ENCODE peak calls at places on chromosomes 11 and 22, in four cellular contexts. I is BJ, T is fibroblast of the aortic adventitia, E is A549. L is an unnamed sample.

GRCh38 chr22:33018232-33018864 is 39.8 kb downstream of the SYN3 start:
- DNase-seq in I (no peak), T (peak), E (peak), L (peak)

GRCh38 chr11:126594921-126595367 is 239.5 kb downstream of the ST3GAL4 start:
- DNase-seq in E (no peak), T (no peak), I (no peak), L (no peak)

GRCh38 chr11:120125005-120125404 is 12.9 kb downstream of the TRIM29 start:
- DNase-seq in E (peak), I (peak), T (no peak), L (no peak)

GRCh38 chr22:49192180-49192856 is 635.4 kb downstream of the BRD1 start:
- DNase-seq in I (no peak), E (no peak), T (no peak), L (no peak)

GRCh38 chr22:37242395-37242918 is 1.6 kb downstream of the RAC2 start:
- DNase-seq in I (no peak), E (no peak), T (no peak), L (peak)

GRCh38 chr22:36569999-36570398 is 41.0 kb upstream of the EIF3D start:
- DNase-seq in T (peak), E (peak), I (no peak), L (no peak)

GRCh38 chr11:132140056-132140455 is 769.6 kb downstream of the NTM start:
- DNase-seq in I (no peak), E (no peak), T (no peak), L (no peak)

GRCh38 chr11:60919320-60919719 is 4.9 kb upstream of the TMEM132A start:
- DNase-seq in E (no peak), T (no peak), I (no peak), L (peak)

GRCh38 chr22:26442086-26442756 is 13.2 kb downstream of the ASPHD2 start:
- DNase-seq in E (no peak), T (no peak), I (no peak), L (no peak)

GRCh38 chr22:37244114-37244921 is at the start of gene RAC2:
- DNase-seq in I (no peak), E (no peak), T (peak), L (peak)

GRCh38 chr22:35517207-35517606 is 23.4 kb upstream of the RASD2 start:
- DNase-seq in I (no peak), E (no peak), T (no peak), L (no peak)

GRCh38 chr11:121464352-121464946 is 11.7 kb upstream of the SORL1-AS1 start:
- DNase-seq in E (peak), T (peak), I (peak), L (peak)

GRCh38 chr11:59560702-59561469 is 49.5 kb downstream of the OR4D9 start:
- DNase-seq in E (peak), I (no peak), T (peak), L (peak)

GRCh38 chr22:42791721-42792452 is 65.2 kb downstream of the ARFGAP3 start:
- DNase-seq in T (no peak), I (no peak), E (no peak), L (no peak)

GRCh38 chr11:7060828-7061227 is 28.0 kb upstream of the RBMXL2 start:
- DNase-seq in T (peak), I (peak), E (no peak), L (no peak)

GRCh38 chr11:108135845-108136599 is 14.7 kb downstream of the ACAT1 start:
- DNase-seq in T (peak), I (no peak), E (no peak), L (peak)

GRCh38 chr11:77557553-77557952 is 32.2 kb upstream of the AQP11 start:
- DNase-seq in E (no peak), T (no peak), I (no peak), L (peak)

GRCh38 chr11:5123802-5124521 is 14.2 kb downstream of the OR52A5 start:
- DNase-seq in I (peak), E (peak), T (peak), L (peak)

GRCh38 chr22:30301995-30302809 is 12.9 kb upstream of the CASTOR1 start:
- DNase-seq in I (peak), T (peak), E (no peak), L (no peak)

GRCh38 chr22:47163876-47164513 is 401.5 kb downstream of the TBC1D22A start:
- DNase-seq in I (no peak), T (no peak), E (no peak), L (no peak)

GRCh38 chr22:49968831-49969661 is 8.5 kb downstream of the PIM3 start:
- DNase-seq in I (no peak), T (no peak), E (no peak), L (no peak)

GRCh38 chr11:12859872-12860657 is 149.1 kb upstream of the RASSF10 start:
- DNase-seq in I (no peak), T (no peak), E (no peak), L (no peak)

GRCh38 chr11:67431346-67432249 is 3.3 kb downstream of the RPS6KB2 start:
- DNase-seq in I (no peak), E (no peak), T (no peak), L (no peak)

GRCh38 chr11:67429722-67430121 is 1.4 kb downstream of the RPS6KB2 start:
- DNase-seq in I (no peak), E (no peak), T (no peak), L (no peak)

GRCh38 chr11:67423891-67424613 is 4.2 kb upstream of the RPS6KB2 start:
- DNase-seq in E (no peak), T (no peak), I (no peak), L (no peak)

GRCh38 chr11:67429038-67429668 is 859 bp downstream of the RPS6KB2 start:
- DNase-seq in E (no peak), T (peak), I (no peak), L (no peak)

GRCh38 chr11:67428052-67429001 is at the start of gene RPS6KB2:
- DNase-seq in T (peak), E (peak), I (peak), L (peak)
- TF ChIP-seq CTCF in T (no peak), E (no peak), I (no peak), L (no peak)

GRCh38 chr11:134250675-134251074 is 2.5 kb downstream of the THYN1 start:
- DNase-seq in E (no peak), T (no peak), I (no peak), L (no peak)

GRCh38 chr11:134252539-134253188 is 488 bp downstream of the THYN1 start:
- DNase-seq in I (no peak), E (peak), T (no peak), L (peak)

GRCh38 chr11:134254433-134254832 is 1.1 kb downstream of the ACAD8 start:
- DNase-seq in T (no peak), I (no peak), E (no peak), L (no peak)

GRCh38 chr11:134257101-134257500 is 3.7 kb downstream of the ACAD8 start:
- DNase-seq in I (no peak), T (no peak), E (no peak), L (no peak)

GRCh38 chr11:134253189-134253993 is at the start of the genes ACAD8 and THYN1:
- DNase-seq in E (peak), I (peak), T (peak), L (peak)
- TF ChIP-seq CTCF in E (no peak), I (peak), T (peak), L (no peak)

GRCh38 chr11:95363710-95364109 is 132.7 kb upstream of the SESN3 start:
- DNase-seq in E (no peak), I (no peak), T (no peak), L (no peak)
- TF ChIP-seq CTCF in E (no peak), I (no peak), T (no peak), L (no peak)

GRCh38 chr11:65314501-65315203 is at the start of gene CDC42EP2:
- DNase-seq in E (peak), T (peak), I (no peak), L (peak)
- TF ChIP-seq CTCF in E (no peak), T (no peak), I (no peak), L (no peak)

GRCh38 chr11:102784380-102784779 is 4.0 kb upstream of the MMP10 start:
- DNase-seq in T (no peak), E (no peak), I (no peak), L (no peak)

GRCh38 chr11:102783016-102783415 is 2.6 kb upstream of the MMP10 start:
- DNase-seq in I (no peak), E (no peak), T (no peak), L (no peak)

GRCh38 chr11:102776454-102776853 is 4.0 kb downstream of the MMP10 start:
- DNase-seq in I (no peak), T (no peak), E (no peak), L (no peak)

GRCh38 chr11:102783720-102784119 is 3.3 kb upstream of the MMP10 start:
- DNase-seq in I (no peak), T (no peak), E (no peak), L (no peak)

DNA sequence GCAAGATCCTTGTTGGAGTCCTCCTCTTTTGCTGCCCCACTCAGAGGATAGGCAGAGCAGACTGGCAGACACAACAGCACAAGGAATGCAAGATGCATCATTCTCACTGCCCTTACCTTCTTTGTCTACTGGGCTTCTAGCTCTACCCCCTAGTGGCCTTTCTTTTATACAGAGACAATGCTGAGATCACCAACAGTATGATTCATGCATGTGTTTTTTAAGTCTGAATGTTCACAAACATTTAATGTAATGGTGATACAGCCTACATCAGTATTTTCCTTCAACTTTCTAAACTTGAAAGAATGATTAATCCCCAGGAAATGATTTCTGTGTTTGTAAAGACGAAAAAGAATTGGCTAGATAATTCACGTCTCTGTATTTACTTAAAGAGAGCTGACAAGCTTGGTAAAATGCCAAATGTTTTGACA is at the start of gene MMP10:
- DNase-seq in T (peak), I (no peak), E (peak), L (no peak)
- TF ChIP-seq CTCF in T (peak), I (peak), E (peak), L (peak)

DNA sequence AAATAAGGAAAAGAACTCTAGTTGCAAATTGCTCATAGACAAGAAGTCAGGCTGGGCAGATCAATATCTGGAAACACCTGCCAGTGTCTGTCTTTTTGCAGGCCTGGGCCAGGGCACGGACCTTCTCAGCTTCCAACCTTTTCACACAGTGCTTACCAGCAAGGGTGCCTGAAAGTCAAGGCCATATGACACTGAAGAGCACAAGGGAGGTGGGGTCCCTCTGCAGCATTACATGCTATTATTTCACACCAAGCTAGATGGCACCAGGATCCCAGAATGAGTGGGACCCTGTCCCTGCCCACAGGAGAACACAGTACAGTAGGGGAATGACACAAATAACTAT is 5.9 kb upstream of the PEX26 start:
- DNase-seq in E (no peak), I (no peak), T (no peak), L (no peak)
- TF ChIP-seq CTCF in E (no peak), I (no peak), T (no peak), L (no peak)

GRCh38 chr11:22130462-22131053 is 62.3 kb upstream of the ANO5 start:
- DNase-seq in T (no peak), E (no peak), I (no peak), L (peak)
- TF ChIP-seq CTCF in T (no peak), E (peak), I (no peak), L (no peak)

DNA sequence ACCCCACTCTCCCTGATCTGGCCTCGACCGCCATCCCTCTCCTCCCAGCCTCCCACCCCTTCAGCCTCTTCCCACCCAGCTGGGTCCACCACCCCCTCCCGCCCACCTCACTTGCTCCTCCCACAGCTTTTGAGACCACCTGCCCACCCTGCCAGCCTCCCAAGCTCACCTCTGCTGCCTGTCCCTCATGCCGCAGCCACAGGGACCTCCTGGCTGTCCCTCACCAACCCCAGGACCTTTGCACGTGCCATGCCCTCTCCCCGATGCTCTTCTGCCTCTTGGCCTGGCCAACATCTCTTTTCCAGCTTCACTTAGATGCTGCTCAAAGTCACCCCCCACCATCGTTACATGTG is 6.5 kb downstream of the PNPLA5 start:
- DNase-seq in I (no peak), E (no peak), T (no peak), L (no peak)
- TF ChIP-seq CTCF in I (no peak), E (peak), T (no peak), L (no peak)

DNA sequence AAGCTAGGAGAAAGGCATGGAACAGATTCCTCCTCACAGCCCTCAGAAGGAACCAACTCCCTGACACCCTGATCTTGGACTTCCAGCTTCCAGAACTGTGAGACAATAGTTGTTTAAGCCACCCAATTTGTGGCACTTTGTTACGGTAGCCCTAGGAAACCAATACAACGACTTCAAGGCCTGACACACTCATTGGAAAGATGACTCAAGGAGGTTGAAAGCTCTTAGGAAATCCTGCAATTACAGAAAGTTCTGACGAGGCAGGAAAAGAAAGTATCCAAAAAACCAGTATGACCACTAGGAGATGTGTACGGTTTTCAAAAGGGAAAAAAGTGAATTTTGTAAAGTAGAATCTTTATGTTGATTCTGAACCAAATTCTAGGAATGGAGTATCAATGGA is 161.4 kb downstream of the SWAP70 start:
- DNase-seq in I (no peak), E (no peak), T (peak), L (no peak)
- TF ChIP-seq CTCF in I (no peak), E (no peak), T (no peak), L (no peak)